ENCODE peak calls at places on chromosomes 11 and 22, in six cellular contexts. D is NCI-H2029, Y is amniotic stem cell, E is dermis blood vessel endothelial cell, Z is left ventricle myocardium inferior, W is AG10803. R is an unnamed sample.

GRCh38 chr11:73856001-73856663 is 20.5 kb downstream of the COA4 start:
- DNase-seq in D (no peak), Y (no peak), E (no peak), Z (no peak), W (peak; percentile 17), R (no peak)

GRCh38 chr11:43976863-43977262 is 34.4 kb downstream of the C11orf96 start:
- DNase-seq in D (no peak), Y (no peak), E (no peak), Z (no peak), W (no peak), R (no peak)

GRCh38 chr11:112584674-112585073 is 324.0 kb upstream of the PLET1 start:
- DNase-seq in D (no peak), Y (no peak), E (peak; percentile 10), Z (no peak), W (no peak), R (peak; percentile 49)

GRCh38 chr11:68193018-68193417 is 20.1 kb downstream of the KMT5B start:
- DNase-seq in D (no peak), Y (no peak), E (no peak), Z (no peak), W (no peak), R (no peak)

GRCh38 chr22:50733521-50734342 is 4.3 kb upstream of the ACR start:
- DNase-seq in D (no peak), Y (no peak), E (no peak), Z (peak; percentile 16), W (peak; percentile 59), R (no peak)

GRCh38 chr11:128684582-128685382 is 9.1 kb upstream of the FLI1 start:
- DNase-seq in D (no peak), Y (no peak), E (no peak), Z (no peak), W (no peak), R (no peak)

GRCh38 chr11:65501530-65502273 is 2.9 kb downstream of the MALAT1 start:
- DNase-seq in D (no peak), Y (no peak), E (peak; percentile 40), Z (no peak), W (peak; percentile 63), R (no peak)

GRCh38 chr11:77188912-77189491 is 61.0 kb downstream of the MYO7A start:
- DNase-seq in D (peak; percentile 80), Y (no peak), E (no peak), Z (no peak), W (no peak), R (no peak)

GRCh38 chr11:47932544-47932943 is 47.8 kb upstream of the PTPRJ start:
- DNase-seq in D (no peak), Y (no peak), E (no peak), Z (no peak), W (no peak), R (no peak)

GRCh38 chr11:33687733-33688479 is 12.7 kb downstream of the C11orf91 start:
- DNase-seq in D (peak; percentile 47), Y (peak; percentile 65), E (peak; percentile 88), Z (no peak), W (peak; percentile 77), R (peak; percentile 78)

GRCh38 chr11:95419915-95420314 is 188.9 kb upstream of the SESN3 start:
- DNase-seq in D (no peak), Y (peak; percentile 63), E (no peak), Z (no peak), W (peak; percentile 74), R (peak; percentile 96)

GRCh38 chr11:67599149-67599548 is 7.6 kb upstream of the NDUFV1 start:
- DNase-seq in D (no peak), Y (no peak), E (no peak), Z (no peak), W (no peak), R (no peak)

GRCh38 chr11:35335226-35335625 is 84.1 kb downstream of the SLC1A2 start:
- DNase-seq in D (no peak), Y (no peak), E (no peak), Z (no peak), W (peak; percentile 89), R (peak; percentile 67)

GRCh38 chr11:36684840-36685800 is 87.1 kb upstream of the RAG2 start:
- DNase-seq in D (no peak), Y (no peak), E (no peak), Z (no peak), W (no peak), R (no peak)

GRCh38 chr11:33268945-33269567 is 11.9 kb downstream of the HIPK3 start:
- DNase-seq in D (no peak), Y (no peak), E (peak; percentile 15), Z (no peak), W (peak; percentile 37), R (no peak)

GRCh38 chr11:32088117-32088941 is 2.5 kb upstream of the RCN1 start:
- DNase-seq in D (peak; percentile 5), Y (peak; percentile 63), E (peak; percentile 89), Z (peak; percentile 40), W (peak; percentile 89), R (peak; percentile 75)

GRCh38 chr22:47069270-47069669 is 306.8 kb downstream of the TBC1D22A start:
- DNase-seq in D (no peak), Y (no peak), E (no peak), Z (no peak), W (no peak), R (no peak)

GRCh38 chr22:37749831-37750595 is 53.2 kb downstream of the TRIOBP start:
- DNase-seq in D (no peak), Y (no peak), E (peak; percentile 62), Z (peak; percentile 46), W (peak; percentile 68), R (peak; percentile 98)

GRCh38 chr22:26979294-26979693 is 321.9 kb downstream of the MIAT start:
- DNase-seq in D (no peak), Y (no peak), E (peak; percentile 7), Z (no peak), W (no peak), R (no peak)